ENCODE peak calls at places on chromosomes 16 and 17, in seven cellular contexts. N is ovary, T is adipocyte, A is body of pancreas, G is thoracic aorta, R is heart left ventricle, I is keratinocyte. J is an unnamed sample.
A peak's percentile ranks its signal among the peaks of the same experiment; 100 is the strongest.

GRCh38 chr17:37752482-37752881 is 7.6 kb upstream of the HNF1B start:
- DNase-seq in I (peak; percentile 45), G (no peak), T (peak; percentile 64), N (no peak), A (peak; percentile 26), R (no peak), J (no peak)

GRCh38 chr17:16433514-16433913 is 18.1 kb downstream of the TRPV2 start:
- DNase-seq in N (no peak), A (no peak), G (no peak), T (no peak), R (no peak), I (no peak), J (no peak)

GRCh38 chr17:38601539-38602351 is 4.0 kb downstream of the SRCIN1 start:
- DNase-seq in R (no peak), I (no peak), N (no peak), G (no peak), T (no peak), A (no peak), J (no peak)

GRCh38 chr17:76531501-76532038 is 5.9 kb downstream of the CYGB start:
- DNase-seq in G (no peak), I (no peak), T (no peak), A (no peak), N (no peak), R (no peak), J (no peak)

GRCh38 chr16:28925386-28926228 is 569 bp upstream of the RABEP2 start:
- DNase-seq in R (peak; percentile 89), N (no peak), I (peak; percentile 38), T (peak; percentile 84), G (peak; percentile 31), A (peak; percentile 72), J (no peak)

GRCh38 chr17:42659079-42659931 is at the start of gene TUBG2:
- DNase-seq in A (peak; percentile 92), G (no peak), R (peak; percentile 94), I (peak; percentile 82), N (peak; percentile 93), T (peak; percentile 94), J (peak; percentile 85)

GRCh38 chr17:82917656-82918345 is 78.0 kb upstream of the ZNF750 start:
- DNase-seq in A (peak; percentile 42), T (peak; percentile 7), R (no peak), I (no peak), N (no peak), G (no peak), J (no peak)

GRCh38 chr16:22734313-22734869 is 79.6 kb upstream of the HS3ST2 start:
- DNase-seq in I (no peak), A (no peak), R (no peak), N (no peak), T (no peak), G (no peak), J (no peak)

GRCh38 chr16:54280751-54281150 is 5.8 kb downstream of the IRX3 start:
- DNase-seq in A (no peak), R (no peak), N (no peak), G (no peak), I (no peak), T (peak; percentile 20), J (no peak)

GRCh38 chr16:21302898-21303528 is 24.9 kb upstream of the CRYM start:
- DNase-seq in A (no peak), N (no peak), G (no peak), T (peak; percentile 66), R (no peak), I (peak; percentile 92), J (no peak)

GRCh38 chr17:1019451-1019850 is 22.5 kb downstream of the TIMM22 start:
- DNase-seq in R (no peak), G (no peak), N (no peak), I (no peak), A (no peak), T (no peak), J (no peak)

GRCh38 chr17:50953831-50954601 is 87.9 kb upstream of the TOB1 start:
- DNase-seq in T (peak; percentile 36), N (peak; percentile 69), I (peak; percentile 71), R (peak; percentile 74), A (no peak), G (no peak), J (no peak)

GRCh38 chr17:82528484-82529265 is 9.1 kb downstream of the FOXK2 start:
- DNase-seq in G (peak; percentile 15), A (peak; percentile 64), N (no peak), T (no peak), R (no peak), I (peak; percentile 80), J (no peak)

GRCh38 chr17:80223142-80223815 is 3.1 kb downstream of the SLC26A11 start:
- DNase-seq in A (no peak), R (no peak), N (no peak), T (no peak), I (no peak), G (no peak), J (no peak)

GRCh38 chr17:32452281-32452680 is 8.0 kb downstream of the PSMD11 start:
- DNase-seq in T (peak; percentile 19), A (no peak), N (no peak), R (no peak), I (no peak), G (no peak), J (no peak)

GRCh38 chr17:5809580-5810188 is 225.4 kb upstream of the NLRP1 start:
- DNase-seq in G (no peak), N (no peak), R (no peak), T (no peak), A (no peak), I (no peak), J (no peak)

GRCh38 chr17:38789185-38789584 is 10.2 kb downstream of the PIP4K2B start:
- DNase-seq in A (no peak), R (no peak), I (no peak), N (no peak), T (peak; percentile 19), G (no peak), J (peak; percentile 68)

GRCh38 chr17:65042911-65043310 is 13.6 kb downstream of the GNA13 start:
- DNase-seq in G (no peak), N (no peak), T (no peak), R (no peak), I (no peak), A (no peak), J (no peak)

GRCh38 chr17:77106874-77107358 is 33.9 kb upstream of the SEC14L1 start:
- DNase-seq in T (no peak), I (no peak), A (no peak), G (no peak), R (no peak), N (no peak), J (no peak)

GRCh38 chr17:27840688-27841087 is 40.4 kb upstream of the NOS2 start:
- DNase-seq in N (no peak), I (no peak), T (no peak), A (no peak), R (no peak), G (no peak), J (no peak)

GRCh38 chr17:45222273-45222993 is 748 bp downstream of the FMNL1 start:
- DNase-seq in N (no peak), I (no peak), T (no peak), R (no peak), G (no peak), A (no peak), J (no peak)

GRCh38 chr16:57802635-57803412 is 533 bp upstream of the KIFC3 start:
- DNase-seq in I (no peak), N (peak; percentile 31), G (no peak), T (no peak), A (peak; percentile 62), R (peak; percentile 69), J (no peak)
- H3K4me1 ChIP-seq in I (peaks cover 57% of the 10 kb centered on the region), N (peaks cover 11% of the 10 kb centered on the region), G (peaks cover 29% of the 10 kb centered on the region), T (peaks cover 35% of the 10 kb centered on the region), A (peaks cover 81% of the 10 kb centered on the region), R (peaks cover 85% of the 10 kb centered on the region), J (peaks cover 25% of the 10 kb centered on the region)

GRCh38 chr16:85565796-85566501 is 47.2 kb upstream of the GSE1 start:
- DNase-seq in G (no peak), A (no peak), I (no peak), T (no peak), N (no peak), R (no peak), J (no peak)

GRCh38 chr16:85566502-85567100 is 46.5 kb upstream of the GSE1 start:
- DNase-seq in T (no peak), I (no peak), G (no peak), A (no peak), N (no peak), R (no peak), J (peak; percentile 89)

GRCh38 chr16:85564277-85565051 is 48.7 kb upstream of the GSE1 start:
- DNase-seq in N (no peak), I (no peak), T (no peak), R (no peak), G (no peak), A (peak; percentile 40), J (no peak)

GRCh38 chr16:85563515-85564276 is 49.4 kb upstream of the GSE1 start:
- DNase-seq in T (no peak), G (no peak), N (peak; percentile 67), R (peak; percentile 90), A (peak; percentile 66), I (no peak), J (no peak)

DNA sequence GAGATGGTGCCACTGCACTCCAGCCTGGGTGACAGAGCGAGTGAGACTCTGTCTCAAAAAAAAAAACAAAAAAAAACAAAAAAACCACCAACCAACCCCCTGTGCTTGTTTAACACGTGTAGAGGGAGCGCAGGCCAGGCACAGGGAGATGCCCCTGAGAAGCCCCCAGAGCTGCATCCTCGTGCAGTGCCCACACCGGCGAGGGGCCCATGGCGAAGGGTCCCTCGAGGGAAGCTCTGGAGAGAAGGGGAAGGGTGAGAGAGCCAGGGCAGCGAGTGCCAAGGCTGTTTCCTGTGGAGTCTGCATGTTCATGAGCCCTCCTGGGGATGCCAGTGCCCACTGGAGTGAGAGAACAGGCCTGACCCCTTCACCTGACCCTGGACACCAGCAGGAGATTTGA is 47.8 kb upstream of the GSE1 start:
- DNase-seq in G (no peak), N (no peak), I (no peak), R (no peak), T (no peak), A (no peak), J (no peak)
- H3K4me1 ChIP-seq in G (no peaks in the 10 kb centered on the region), N (peaks cover 6% of the 10 kb centered on the region), I (no peaks in the 10 kb centered on the region), R (peaks cover 46% of the 10 kb centered on the region), T (peaks cover 58% of the 10 kb centered on the region), A (peaks cover 67% of the 10 kb centered on the region), J (peaks cover 28% of the 10 kb centered on the region)

GRCh38 chr16:19130385-19130784 is 16.6 kb downstream of the ITPRIPL2 start:
- DNase-seq in A (no peak), N (no peak), R (no peak), G (no peak), T (no peak), I (no peak), J (no peak)

GRCh38 chr16:19133600-19133999 is 19.8 kb downstream of the ITPRIPL2 start:
- DNase-seq in T (no peak), G (no peak), N (no peak), A (no peak), R (no peak), I (no peak), J (no peak)

GRCh38 chr16:19132898-19133297 is 19.1 kb downstream of the ITPRIPL2 start:
- DNase-seq in A (no peak), T (no peak), G (no peak), N (no peak), R (no peak), I (no peak), J (no peak)

GRCh38 chr16:19130852-19131808 is 17.4 kb downstream of the ITPRIPL2 start:
- DNase-seq in A (no peak), I (no peak), R (peak; percentile 66), N (no peak), G (no peak), T (peak; percentile 42), J (no peak)

GRCh38 chr16:19131809-19132777 is 18.3 kb downstream of the ITPRIPL2 start:
- DNase-seq in T (no peak), N (no peak), I (no peak), R (no peak), G (no peak), A (no peak), J (no peak)
- H3K4me1 ChIP-seq in T (peaks cover 35% of the 10 kb centered on the region), N (peaks cover 2% of the 10 kb centered on the region), I (peaks cover 34% of the 10 kb centered on the region), R (peaks cover 44% of the 10 kb centered on the region), G (peaks cover 15% of the 10 kb centered on the region), A (no peaks in the 10 kb centered on the region), J (no peaks in the 10 kb centered on the region)

GRCh38 chr16:85098565-85098964 is 13.7 kb downstream of the CIBAR2 start:
- DNase-seq in T (no peak), N (no peak), A (no peak), G (no peak), R (no peak), I (no peak), J (no peak)
- H3K4me1 ChIP-seq in T (no peaks in the 10 kb centered on the region), N (no peaks in the 10 kb centered on the region), A (peaks cover under 1% of the 10 kb centered on the region), G (no peaks in the 10 kb centered on the region), R (no peaks in the 10 kb centered on the region), I (peaks cover 3% of the 10 kb centered on the region), J (no peaks in the 10 kb centered on the region)

J was measured in neuronal stem cell.